ENCODE peak calls at places on chromosomes 1 and 21, in eight cellular contexts. O, M, J, B, X, C, Q and A are unnamed samples.

GRCh38 chr1:45926302-45926701 is 122.9 kb downstream of the MAST2 start:
- DNase-seq in Q (no peak), X (no peak), M (no peak), C (no peak), B (no peak), J (no peak), O (no peak), A (no peak)

GRCh38 chr1:225737179-225737578 is 40.4 kb upstream of the SRP9 start:
- DNase-seq in J (no peak), O (peak), X (no peak), C (no peak), Q (no peak), M (no peak), B (peak), A (no peak)

GRCh38 chr1:27147842-27148518 is 6.9 kb downstream of the SLC9A1 start:
- DNase-seq in J (no peak), C (no peak), O (no peak), Q (no peak), M (no peak), X (no peak), B (no peak), A (no peak)

GRCh38 chr1:183243190-183244065 is 57.4 kb downstream of the LAMC2 start:
- DNase-seq in C (no peak), Q (no peak), O (peak), M (peak), B (no peak), J (no peak), X (no peak), A (peak)

GRCh38 chr1:11447903-11448302 is 31.1 kb upstream of the DISP3 start:
- DNase-seq in M (no peak), Q (no peak), O (no peak), B (no peak), X (no peak), J (no peak), C (no peak), A (no peak)

GRCh38 chr21:46195595-46196195 is 11.4 kb upstream of the SPATC1L start:
- DNase-seq in O (no peak), C (no peak), B (no peak), J (no peak), Q (no peak), M (no peak), X (no peak), A (no peak)

GRCh38 chr1:33237579-33237978 is 18.7 kb upstream of the ZNF362 start:
- DNase-seq in C (no peak), B (peak), X (no peak), O (no peak), J (no peak), Q (no peak), M (no peak), A (no peak)

GRCh38 chr1:41741244-41741643 is 177.5 kb downstream of the HIVEP3 start:
- DNase-seq in X (no peak), C (no peak), Q (no peak), M (no peak), O (no peak), B (no peak), J (no peak), A (no peak)

GRCh38 chr1:213019450-213019849 is 3.8 kb upstream of the ANGEL2 start:
- DNase-seq in B (no peak), J (no peak), Q (no peak), O (no peak), M (no peak), X (no peak), C (no peak), A (no peak)

GRCh38 chr1:6270432-6270831 is 9.5 kb upstream of the GPR153 start:
- DNase-seq in B (no peak), Q (peak), J (no peak), O (no peak), C (no peak), X (no peak), M (no peak), A (no peak)

GRCh38 chr1:71365451-71365850 is 284.6 kb upstream of the ZRANB2 start:
- DNase-seq in Q (no peak), X (no peak), C (no peak), O (peak), J (no peak), M (no peak), B (peak), A (no peak)

GRCh38 chr21:43921602-43921978 is 56.6 kb downstream of the AGPAT3 start:
- DNase-seq in X (no peak), C (no peak), B (no peak), J (no peak), O (no peak), M (no peak), Q (peak), A (no peak)

GRCh38 chr1:98260839-98261238 is 340.0 kb upstream of the DPYD start:
- DNase-seq in O (no peak), Q (no peak), M (no peak), X (no peak), B (no peak), C (no peak), J (no peak), A (no peak)

GRCh38 chr1:166237675-166238074 is 70.9 kb upstream of the FAM78B start:
- DNase-seq in C (no peak), O (no peak), M (no peak), J (no peak), B (no peak), X (no peak), Q (no peak), A (no peak)

GRCh38 chr1:158227904-158228623 is 26.2 kb upstream of the CD1A start:
- DNase-seq in C (no peak), B (no peak), O (no peak), J (no peak), Q (no peak), M (no peak), X (no peak), A (no peak)

GRCh38 chr1:59163268-59164092 is 133.4 kb upstream of the FGGY start:
- DNase-seq in Q (no peak), C (no peak), X (peak), O (peak), J (no peak), M (no peak), B (peak), A (peak)

GRCh38 chr1:15717418-15718131 is 18.5 kb upstream of the SLC25A34 start:
- DNase-seq in M (no peak), B (no peak), X (no peak), Q (no peak), J (no peak), C (no peak), O (no peak), A (peak)

GRCh38 chr21:19123525-19123924 is 719.9 kb upstream of the TMPRSS15 start:
- DNase-seq in Q (no peak), B (no peak), O (no peak), J (no peak), M (no peak), X (no peak), C (no peak), A (no peak)

GRCh38 chr1:8412183-8412831 is 94.4 kb downstream of the SLC45A1 start:
- DNase-seq in X (peak), Q (no peak), O (peak), C (no peak), M (no peak), B (peak), J (no peak), A (peak)

GRCh38 chr1:41689139-41689538 is 204.7 kb upstream of the EDN2 start:
- DNase-seq in B (no peak), C (no peak), O (no peak), Q (peak), X (no peak), M (no peak), J (no peak), A (no peak)

GRCh38 chr1:228059536-228060457 is 22.7 kb upstream of the ARF1 start:
- DNase-seq in Q (peak), M (peak), C (peak), O (peak), J (no peak), B (peak), X (no peak), A (peak)